ENCODE peak calls at places on chromosome 22, in eight cellular contexts. One of them, this sample, is unnamed.

GRCh38 chr22:40855104-40855959 is 1.1 kb downstream of the ST13 start:
- DNase-seq in AG04449: no peak
- DNase-seq in foreskin keratinocyte: no peak
- DNase-seq in lower leg skin: no peak
- DNase-seq in coronary artery: no peak
- DNase-seq in A549: no peak
- DNase-seq in lower lobe of right lung: no peak
- DNase-seq in neural progenitor cell: peak; percentile 8
- DNase-seq in this sample: no peak

GRCh38 chr22:40423882-40424640 is 53.7 kb downstream of the SGSM3 start:
- DNase-seq in neural progenitor cell: no peak
- DNase-seq in A549: no peak
- DNase-seq in lower leg skin: no peak
- DNase-seq in AG04449: no peak
- DNase-seq in foreskin keratinocyte: no peak
- DNase-seq in coronary artery: no peak
- DNase-seq in lower lobe of right lung: peak; percentile 21
- DNase-seq in this sample: no peak

GRCh38 chr22:40320687-40321086 is 25.6 kb upstream of the ADSL start:
- DNase-seq in coronary artery: no peak
- DNase-seq in foreskin keratinocyte: no peak
- DNase-seq in lower lobe of right lung: no peak
- DNase-seq in AG04449: no peak
- DNase-seq in neural progenitor cell: no peak
- DNase-seq in A549: no peak
- DNase-seq in lower leg skin: no peak
- DNase-seq in this sample: no peak

GRCh38 chr22:31776231-31776630 is 22.4 kb downstream of the DEPDC5 start:
- DNase-seq in lower lobe of right lung: no peak
- DNase-seq in coronary artery: no peak
- DNase-seq in neural progenitor cell: no peak
- DNase-seq in lower leg skin: no peak
- DNase-seq in foreskin keratinocyte: no peak
- DNase-seq in AG04449: no peak
- DNase-seq in A549: no peak
- DNase-seq in this sample: no peak

GRCh38 chr22:25484498-25484897 is 80.0 kb upstream of the GRK3 start:
- DNase-seq in foreskin keratinocyte: no peak
- DNase-seq in neural progenitor cell: no peak
- DNase-seq in coronary artery: no peak
- DNase-seq in AG04449: no peak
- DNase-seq in lower lobe of right lung: no peak
- DNase-seq in lower leg skin: no peak
- DNase-seq in A549: no peak
- DNase-seq in this sample: no peak

GRCh38 chr22:50733521-50734342 is 4.3 kb upstream of the ACR start:
- DNase-seq in foreskin keratinocyte: no peak
- DNase-seq in lower leg skin: peak; percentile 78
- DNase-seq in neural progenitor cell: peak; percentile 17
- DNase-seq in lower lobe of right lung: peak; percentile 39
- DNase-seq in AG04449: no peak
- DNase-seq in coronary artery: no peak
- DNase-seq in A549: no peak
- DNase-seq in this sample: peak; percentile 10

GRCh38 chr22:29071261-29072045 is 1.4 kb upstream of the KREMEN1 start:
- DNase-seq in neural progenitor cell: peak; percentile 86
- DNase-seq in lower lobe of right lung: peak; percentile 72
- DNase-seq in A549: peak; percentile 31
- DNase-seq in lower leg skin: peak; percentile 92
- DNase-seq in AG04449: no peak
- DNase-seq in foreskin keratinocyte: peak; percentile 60
- DNase-seq in coronary artery: no peak
- DNase-seq in this sample: peak; percentile 15

GRCh38 chr22:36743011-36743410 is 32.9 kb downstream of the IFT27 start:
- DNase-seq in lower leg skin: peak; percentile 72
- DNase-seq in foreskin keratinocyte: no peak
- DNase-seq in neural progenitor cell: no peak
- DNase-seq in lower lobe of right lung: no peak
- DNase-seq in AG04449: no peak
- DNase-seq in coronary artery: peak; percentile 56
- DNase-seq in A549: no peak
- DNase-seq in this sample: no peak

GRCh38 chr22:49657275-49657973 is 170.2 kb downstream of the BRD1 start:
- DNase-seq in foreskin keratinocyte: no peak
- DNase-seq in AG04449: no peak
- DNase-seq in lower leg skin: peak; percentile 93
- DNase-seq in lower lobe of right lung: peak; percentile 84
- DNase-seq in coronary artery: no peak
- DNase-seq in neural progenitor cell: no peak
- DNase-seq in A549: no peak
- DNase-seq in this sample: peak; percentile 67

GRCh38 chr22:19912236-19912999 is 29.2 kb upstream of the COMT start:
- DNase-seq in lower leg skin: no peak
- DNase-seq in lower lobe of right lung: no peak
- DNase-seq in AG04449: no peak
- DNase-seq in coronary artery: no peak
- DNase-seq in neural progenitor cell: peak; percentile 63
- DNase-seq in foreskin keratinocyte: no peak
- DNase-seq in A549: no peak
- DNase-seq in this sample: no peak

GRCh38 chr22:42946551-42947198 is 68.3 kb downstream of the PACSIN2 start:
- DNase-seq in AG04449: no peak
- DNase-seq in neural progenitor cell: no peak
- DNase-seq in coronary artery: no peak
- DNase-seq in lower leg skin: no peak
- DNase-seq in foreskin keratinocyte: no peak
- DNase-seq in A549: no peak
- DNase-seq in lower lobe of right lung: no peak
- DNase-seq in this sample: no peak

GRCh38 chr22:27483095-27483798 is 318.3 kb downstream of the MN1 start:
- DNase-seq in foreskin keratinocyte: no peak
- DNase-seq in AG04449: no peak
- DNase-seq in lower lobe of right lung: no peak
- DNase-seq in lower leg skin: no peak
- DNase-seq in neural progenitor cell: no peak
- DNase-seq in A549: no peak
- DNase-seq in coronary artery: no peak
- DNase-seq in this sample: no peak

GRCh38 chr22:42673898-42674390 is 24.8 kb upstream of the CYB5R3 start:
- DNase-seq in AG04449: no peak
- DNase-seq in A549: no peak
- DNase-seq in neural progenitor cell: no peak
- DNase-seq in lower lobe of right lung: no peak
- DNase-seq in coronary artery: no peak
- DNase-seq in foreskin keratinocyte: no peak
- DNase-seq in lower leg skin: no peak
- DNase-seq in this sample: no peak

GRCh38 chr22:20117656-20118571 is 888 bp upstream of the TRMT2A start:
- DNase-seq in coronary artery: no peak
- DNase-seq in foreskin keratinocyte: no peak
- DNase-seq in lower leg skin: no peak
- DNase-seq in neural progenitor cell: peak; percentile 51
- DNase-seq in lower lobe of right lung: peak; percentile 61
- DNase-seq in AG04449: no peak
- DNase-seq in A549: no peak
- DNase-seq in this sample: peak; percentile 40

GRCh38 chr22:31148953-31149627 is 8.8 kb upstream of the PLA2G3 start:
- DNase-seq in foreskin keratinocyte: no peak
- DNase-seq in lower leg skin: no peak
- DNase-seq in lower lobe of right lung: peak; percentile 71
- DNase-seq in coronary artery: peak; percentile 85
- DNase-seq in neural progenitor cell: peak; percentile 83
- DNase-seq in AG04449: no peak
- DNase-seq in A549: peak; percentile 72
- DNase-seq in this sample: no peak

DNA sequence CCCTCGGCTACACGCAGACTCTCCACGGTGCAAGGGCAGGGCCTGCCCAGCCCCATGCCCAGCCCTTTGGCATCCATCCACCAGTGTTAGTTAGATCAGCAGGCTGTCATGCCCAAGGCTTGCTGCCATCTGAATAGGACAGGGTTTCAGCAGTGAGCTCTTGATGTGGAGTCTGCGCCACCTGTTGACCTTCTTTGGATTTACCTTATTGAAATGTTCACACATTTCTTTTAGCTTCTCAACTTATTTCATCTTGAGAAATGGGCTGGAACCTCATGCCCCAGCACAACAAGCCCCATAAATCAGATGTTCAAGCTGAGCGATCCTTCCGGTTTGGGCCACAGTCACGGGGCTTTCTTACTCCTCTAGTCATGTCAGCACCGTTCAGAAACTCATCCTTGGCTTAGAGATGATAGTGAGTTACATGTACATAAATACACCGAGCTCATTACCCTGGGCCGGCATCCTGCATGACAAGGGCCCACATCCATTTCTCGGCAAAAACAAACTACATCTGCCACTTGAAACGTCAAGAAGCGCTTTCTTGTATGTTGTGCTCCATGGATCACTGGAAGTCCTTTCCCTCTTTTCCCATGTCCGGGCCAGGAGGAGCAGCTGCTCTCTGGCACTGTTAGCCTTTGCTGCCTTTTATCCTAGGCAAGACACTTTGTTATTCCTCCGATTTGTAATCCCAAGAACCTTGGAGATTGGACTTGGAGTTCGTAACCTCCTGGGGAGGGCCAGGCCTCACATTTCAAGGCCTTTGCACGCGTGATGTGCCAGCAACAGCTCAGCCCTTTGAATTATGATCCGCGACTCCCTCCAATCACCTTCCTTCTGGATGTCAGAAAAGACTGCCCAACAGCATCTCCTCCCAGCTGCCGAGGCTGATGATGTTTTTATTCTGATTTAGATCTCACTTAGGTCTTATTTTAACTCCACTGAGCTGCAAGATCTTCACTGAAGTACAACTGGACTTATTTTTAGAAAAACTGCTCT is 61.9 kb downstream of the PARVB start:
- DNase-seq in lower leg skin: no peak
- DNase-seq in foreskin keratinocyte: peak; percentile 49
- DNase-seq in lower lobe of right lung: peak; percentile 53
- DNase-seq in AG04449: no peak
- DNase-seq in coronary artery: no peak
- DNase-seq in neural progenitor cell: peak; percentile 66
- DNase-seq in A549: peak; percentile 75
- DNase-seq in this sample: no peak
- TF ChIP-seq CTCF in lower leg skin: no peak
- TF ChIP-seq CTCF in foreskin keratinocyte: peak; percentile 78
- TF ChIP-seq CTCF in lower lobe of right lung: peak; percentile 26
- TF ChIP-seq CTCF in AG04449: peak; percentile 24
- TF ChIP-seq CTCF in coronary artery: no peak
- TF ChIP-seq CTCF in neural progenitor cell: peak; percentile 61
- TF ChIP-seq CTCF in A549: peak; percentile 52
- TF ChIP-seq CTCF in this sample: no peak

DNA sequence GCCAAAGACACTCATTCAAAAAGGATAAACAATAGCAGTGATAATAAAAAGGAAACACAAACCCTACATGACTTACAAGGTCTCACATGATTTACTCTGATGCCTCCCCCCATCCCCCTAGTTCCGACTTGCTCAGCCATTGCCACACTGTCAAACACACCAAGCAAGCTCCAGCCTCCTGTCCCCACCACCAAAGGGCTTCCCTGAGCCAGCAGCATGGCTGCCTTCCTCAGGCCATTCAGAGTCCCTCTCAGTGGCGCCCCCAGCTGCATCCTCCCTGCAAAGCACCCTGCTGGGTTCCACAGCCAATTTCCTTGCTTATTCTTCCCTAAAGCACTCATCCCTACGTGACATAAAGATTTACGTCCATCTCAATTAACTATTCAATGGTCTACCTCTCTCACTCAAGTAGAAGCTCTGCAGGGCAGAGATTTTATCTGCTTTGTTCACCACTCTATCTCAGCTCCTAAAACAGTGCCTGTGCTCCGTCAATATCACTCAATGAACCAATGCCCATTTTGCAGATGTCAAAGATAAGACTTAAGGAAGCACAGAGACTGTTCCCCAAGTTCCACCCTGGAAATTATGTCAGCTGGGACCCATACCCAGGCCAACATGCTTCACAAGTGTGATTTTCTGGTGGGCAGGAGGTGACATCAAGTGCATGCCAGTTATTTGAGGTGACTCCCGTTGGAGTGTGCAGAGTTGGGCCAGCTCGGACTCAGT is 106.9 kb downstream of the SYN3 start:
- DNase-seq in coronary artery: no peak
- DNase-seq in neural progenitor cell: peak; percentile 43
- DNase-seq in AG04449: no peak
- DNase-seq in foreskin keratinocyte: no peak
- DNase-seq in lower leg skin: no peak
- DNase-seq in A549: no peak
- DNase-seq in lower lobe of right lung: no peak
- DNase-seq in this sample: no peak
- TF ChIP-seq CTCF in coronary artery: no peak
- TF ChIP-seq CTCF in neural progenitor cell: peak; percentile 50
- TF ChIP-seq CTCF in AG04449: no peak
- TF ChIP-seq CTCF in foreskin keratinocyte: peak; percentile 25
- TF ChIP-seq CTCF in lower leg skin: no peak
- TF ChIP-seq CTCF in A549: no peak
- TF ChIP-seq CTCF in lower lobe of right lung: peak; percentile 15
- TF ChIP-seq CTCF in this sample: no peak

DNA sequence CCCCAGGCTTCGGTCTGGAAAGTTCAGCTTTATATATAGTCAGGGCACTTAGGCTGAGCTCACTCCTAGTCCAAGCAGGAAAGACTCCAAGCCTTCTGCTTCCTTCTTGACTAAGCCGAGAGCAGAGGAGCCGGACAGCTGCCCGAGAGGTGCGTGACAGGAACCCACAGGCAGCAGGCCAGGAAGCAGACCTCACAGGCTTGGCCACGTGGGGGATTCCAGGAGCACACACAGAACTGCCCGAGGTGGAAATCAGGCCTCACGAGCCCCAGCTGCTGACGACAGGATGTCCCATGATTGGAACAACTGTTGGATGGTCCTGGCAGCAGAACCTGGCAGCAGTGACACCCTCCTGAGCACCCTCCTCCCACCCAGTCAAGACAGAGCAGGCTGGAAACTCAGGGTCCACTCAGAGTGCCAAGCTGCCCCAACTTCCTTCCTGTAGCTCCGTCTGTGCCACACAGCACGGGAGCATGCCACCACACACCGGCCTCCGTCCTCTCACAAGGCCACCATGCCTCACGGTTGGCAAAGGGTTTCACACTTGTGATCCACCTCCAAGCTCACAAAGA is 5.4 kb downstream of the PLA2G6 start:
- DNase-seq in AG04449: peak; percentile 41
- DNase-seq in lower leg skin: peak; percentile 96
- DNase-seq in A549: no peak
- DNase-seq in foreskin keratinocyte: no peak
- DNase-seq in lower lobe of right lung: peak; percentile 79
- DNase-seq in coronary artery: peak; percentile 72
- DNase-seq in neural progenitor cell: no peak
- DNase-seq in this sample: peak; percentile 33
- TF ChIP-seq CTCF in AG04449: no peak
- TF ChIP-seq CTCF in lower leg skin: no peak
- TF ChIP-seq CTCF in A549: no peak
- TF ChIP-seq CTCF in foreskin keratinocyte: no peak
- TF ChIP-seq CTCF in lower lobe of right lung: no peak
- TF ChIP-seq CTCF in coronary artery: no peak
- TF ChIP-seq CTCF in neural progenitor cell: no peak
- TF ChIP-seq CTCF in this sample: no peak

DNA sequence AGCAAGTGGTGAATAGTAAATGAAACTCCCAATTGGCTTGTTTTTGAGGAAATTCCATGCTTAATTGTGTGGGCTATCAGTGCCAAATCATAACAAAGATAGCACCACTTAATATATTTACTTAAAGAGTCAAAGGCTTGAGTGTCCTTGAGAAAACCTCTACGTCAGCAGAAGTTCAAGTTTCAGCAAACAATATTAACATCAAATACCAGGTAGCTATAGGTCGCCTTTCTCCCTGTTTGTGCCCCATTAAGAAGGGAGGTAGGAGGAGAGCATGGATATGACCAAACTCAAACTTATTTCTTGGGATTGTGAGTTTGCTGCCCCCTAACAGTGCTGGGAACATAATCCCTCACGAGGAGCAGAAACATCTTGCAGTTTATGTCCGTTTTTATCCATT is 105.6 kb upstream of the SYN3 start:
- DNase-seq in lower lobe of right lung: no peak
- DNase-seq in lower leg skin: no peak
- DNase-seq in AG04449: no peak
- DNase-seq in foreskin keratinocyte: no peak
- DNase-seq in neural progenitor cell: no peak
- DNase-seq in coronary artery: no peak
- DNase-seq in A549: no peak
- DNase-seq in this sample: no peak
- TF ChIP-seq CTCF in lower lobe of right lung: no peak
- TF ChIP-seq CTCF in lower leg skin: no peak
- TF ChIP-seq CTCF in AG04449: no peak
- TF ChIP-seq CTCF in foreskin keratinocyte: no peak
- TF ChIP-seq CTCF in neural progenitor cell: no peak
- TF ChIP-seq CTCF in coronary artery: no peak
- TF ChIP-seq CTCF in A549: no peak
- TF ChIP-seq CTCF in this sample: no peak